ENCODE peak calls at places on chromosomes 6 and 20, in five cellular contexts. I is H1, V is HepG2, F is K562, U is GM12878. Y is an unnamed sample.

GRCh38 chr6:28281288-28282064 is at the start of gene PGBD1:
- DNase-seq in I (peak; percentile 92), V (peak; percentile 67), U (no peak), F (peak; percentile 76), Y (peak; percentile 92)

GRCh38 chr6:83341765-83342164 is 89.1 kb downstream of the ME1 start:
- DNase-seq in V (peak; percentile 0), I (no peak), F (no peak), U (no peak), Y (no peak)

GRCh38 chr20:3051385-3052019 is 5.7 kb downstream of the MRPS26 start:
- DNase-seq in I (no peak), V (no peak), F (no peak), U (no peak), Y (no peak)

GRCh38 chr6:37904590-37904989 is 85.1 kb downstream of the ZFAND3 start:
- DNase-seq in U (no peak), F (no peak), I (no peak), V (no peak), Y (no peak)

GRCh38 chr6:124881898-124882579 is 80.2 kb upstream of the RNF217 start:
- DNase-seq in V (no peak), U (no peak), I (no peak), F (no peak), Y (no peak)

GRCh38 chr6:159916752-159917151 is 26.0 kb downstream of the MAS1 start:
- DNase-seq in I (no peak), U (no peak), V (no peak), F (no peak), Y (peak; percentile 23)

GRCh38 chr20:8020314-8021079 is 936 bp upstream of the TMX4 start:
- DNase-seq in I (no peak), F (no peak), U (peak; percentile 85), V (peak; percentile 23), Y (no peak)

GRCh38 chr20:44074252-44075151 is 112.5 kb downstream of the JPH2 start:
- DNase-seq in V (no peak), F (no peak), I (peak; percentile 33), U (no peak), Y (peak; percentile 86)

GRCh38 chr20:62258499-62259293 is 20.4 kb downstream of the OSBPL2 start:
- DNase-seq in I (no peak), V (no peak), F (no peak), U (no peak), Y (no peak)

GRCh38 chr6:68233623-68234022 is 401.5 kb upstream of the ADGRB3 start:
- DNase-seq in F (no peak), U (no peak), I (no peak), V (no peak), Y (no peak)

GRCh38 chr6:149062653-149063348 is 254.7 kb upstream of the TAB2 start:
- DNase-seq in U (no peak), V (no peak), F (no peak), I (no peak), Y (no peak)

GRCh38 chr6:34360556-34360955 is 31.9 kb downstream of the NUDT3 start:
- DNase-seq in I (no peak), U (no peak), F (no peak), V (no peak), Y (no peak)

GRCh38 chr6:103183831-103184411 is 1675.8 kb downstream of the HACE1 start:
- DNase-seq in F (no peak), U (no peak), I (peak; percentile 49), V (no peak), Y (no peak)

DNA sequence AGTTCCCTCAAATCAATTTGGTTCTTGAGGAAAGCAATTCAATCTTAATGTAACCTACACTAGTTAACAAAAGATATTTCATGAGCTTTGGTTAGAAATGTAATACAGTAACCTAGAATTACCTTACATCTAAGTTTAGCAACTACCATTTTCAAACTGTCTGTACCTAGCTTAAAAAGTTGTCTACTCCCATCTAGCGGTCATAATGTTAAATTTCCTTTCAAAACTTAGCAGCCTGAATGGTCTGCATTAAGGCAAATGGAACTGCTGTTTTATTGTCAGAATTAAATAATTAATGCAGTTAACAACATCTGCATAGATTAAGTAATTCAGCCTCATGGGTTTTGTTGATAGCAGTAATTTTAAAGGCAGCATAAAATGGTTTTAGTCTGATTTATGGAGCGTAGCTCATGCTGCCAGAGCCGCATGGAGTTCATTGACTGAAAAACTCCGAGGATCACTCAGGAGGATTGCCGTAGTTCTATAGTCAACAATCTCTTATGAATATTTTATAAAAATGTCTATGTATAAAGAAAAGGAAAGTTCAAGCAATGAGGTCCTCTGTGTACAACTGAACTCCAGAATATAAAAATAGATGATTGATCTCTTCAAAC is 485.4 kb upstream of the MANEA start:
- DNase-seq in V (peak; percentile 41), F (no peak), I (no peak), U (no peak), Y (peak; percentile 21)
- TF ChIP-seq USF2 in V (no peak), F (no peak), I (no peak), U (no peak), Y (no peak)

GRCh38 chr6:138128096-138128495 is 20.9 kb upstream of the PERP start:
- DNase-seq in V (no peak), U (no peak), F (no peak), I (no peak), Y (no peak)

GRCh38 chr6:138124096-138124495 is 16.9 kb upstream of the PERP start:
- DNase-seq in V (no peak), U (no peak), I (no peak), F (no peak), Y (no peak)

DNA sequence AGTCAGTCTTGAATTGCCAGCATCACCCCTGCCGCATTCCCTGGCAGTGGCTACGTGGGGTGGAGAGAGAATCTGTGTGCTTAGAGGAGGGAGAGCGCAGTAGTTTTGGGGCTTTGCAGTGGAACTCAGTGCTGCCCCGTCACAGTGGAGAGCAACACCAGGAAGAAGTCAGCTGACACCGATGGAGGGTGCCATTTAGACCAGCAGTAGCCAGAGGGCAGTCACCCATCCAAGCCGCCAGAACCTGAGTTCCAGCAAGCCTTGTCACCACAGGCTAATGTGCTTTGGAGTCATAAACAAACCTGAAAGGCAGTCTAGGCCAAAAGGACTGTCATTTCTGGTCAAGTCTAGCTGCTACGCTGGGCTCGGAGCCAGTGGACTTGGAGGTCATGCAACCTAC is 22.0 kb upstream of the PERP start:
- DNase-seq in U (no peak), I (no peak), F (no peak), V (peak; percentile 27), Y (no peak)
- TF ChIP-seq TAF1 in U (no peak), I (no peak), F (no peak), V (no peak), Y (no peak)

DNA sequence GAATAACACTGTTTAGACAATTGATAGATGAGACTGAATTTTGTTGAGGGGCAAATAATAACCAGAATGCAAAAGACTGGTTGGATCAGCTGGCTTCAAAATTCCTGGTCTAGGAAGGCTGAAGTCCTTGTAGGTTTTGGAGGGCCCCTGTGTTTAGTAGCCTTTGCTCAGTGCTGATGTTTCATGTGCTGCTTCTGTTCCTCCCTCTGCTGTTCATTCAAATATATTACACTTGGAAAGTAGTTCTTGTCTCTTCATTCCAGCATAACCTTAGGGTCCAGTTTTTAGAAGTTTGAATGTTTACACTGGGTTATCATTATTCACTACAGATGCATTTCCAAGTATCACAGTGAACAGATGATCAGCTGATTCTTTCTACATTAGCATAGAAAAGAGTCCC is 72.5 kb downstream of the FLRT3 start:
- DNase-seq in I (no peak), U (no peak), F (no peak), V (peak; percentile 22), Y (peak; percentile 4)
- TF ChIP-seq SIN3A in I (no peak), U (no peak), F (no peak), V (no peak), Y (no peak)

DNA sequence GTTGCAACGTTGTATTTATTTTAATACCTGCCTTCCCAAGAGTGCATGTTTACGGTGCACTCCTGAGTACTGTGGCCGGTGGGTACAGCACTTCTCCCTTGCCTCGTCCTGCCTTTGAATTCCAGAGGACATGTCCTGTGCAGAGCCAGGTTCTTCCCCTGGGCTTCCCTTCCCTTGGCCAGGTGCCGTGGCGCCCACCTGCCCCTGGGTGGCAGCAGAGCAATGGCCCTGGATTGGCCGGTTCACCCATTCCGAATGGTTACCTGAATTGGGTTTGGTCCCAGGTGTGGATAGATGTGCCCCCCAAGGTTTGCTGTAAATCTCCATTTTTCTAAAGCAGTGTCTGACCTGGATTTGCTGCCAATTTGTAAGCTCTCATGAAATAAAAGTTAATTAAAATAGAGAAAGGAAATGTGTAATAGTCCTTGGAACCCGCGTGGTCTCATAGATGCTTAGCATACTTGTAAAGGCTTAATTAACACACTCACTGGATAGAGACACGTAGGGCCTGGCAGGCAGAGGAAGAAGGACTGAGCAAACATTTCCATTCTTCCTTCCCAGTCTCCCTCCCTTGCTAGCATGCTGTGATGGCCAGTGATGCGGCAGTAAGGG is 40.6 kb downstream of the DTD1 start:
- DNase-seq in V (peak; percentile 24), I (peak; percentile 88), U (no peak), F (peak; percentile 11), Y (peak; percentile 42)
- TF ChIP-seq USF2 in V (no peak), I (no peak), U (no peak), F (no peak), Y (no peak)

GRCh38 chr20:53220482-53221307 is 248.5 kb downstream of the TSHZ2 start:
- DNase-seq in F (no peak), V (no peak), I (no peak), U (no peak), Y (no peak)

GRCh38 chr20:53226788-53227187 is 254.6 kb downstream of the TSHZ2 start:
- DNase-seq in F (no peak), V (no peak), U (peak; percentile 28), I (no peak), Y (no peak)

GRCh38 chr20:53227523-53227922 is 255.4 kb downstream of the TSHZ2 start:
- DNase-seq in F (no peak), U (no peak), V (no peak), I (no peak), Y (peak; percentile 23)

GRCh38 chr20:53222932-53223331 is 250.8 kb downstream of the TSHZ2 start:
- DNase-seq in U (no peak), V (no peak), I (no peak), F (no peak), Y (no peak)

GRCh38 chr20:53224851-53225250 is 252.7 kb downstream of the TSHZ2 start:
- DNase-seq in I (no peak), F (no peak), U (no peak), V (no peak), Y (no peak)
- TF ChIP-seq TAF1 in I (no peak), F (no peak), U (no peak), V (no peak), Y (no peak)

DNA sequence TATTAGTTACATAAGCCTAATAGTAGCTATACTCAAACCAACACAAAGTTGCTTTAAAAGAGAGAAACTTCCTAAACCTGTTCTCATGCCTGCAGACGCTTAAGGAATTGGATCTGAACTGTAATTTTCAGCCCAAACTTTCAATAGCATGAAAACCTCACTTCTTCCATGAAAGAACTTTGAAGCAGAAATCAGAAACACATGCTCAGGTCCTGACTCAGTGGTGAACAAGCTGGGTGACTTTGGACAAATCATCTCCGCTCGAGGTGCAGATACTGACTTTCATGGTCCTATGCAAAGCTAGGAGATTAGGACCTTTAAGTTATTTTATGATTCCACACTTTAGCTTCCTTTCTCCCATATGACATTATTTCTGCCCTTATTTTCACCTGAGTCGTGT is 36.5 kb downstream of the NOX3 start:
- DNase-seq in I (no peak), V (no peak), U (no peak), F (no peak), Y (no peak)
- TF ChIP-seq SIN3A in I (no peak), V (no peak), U (no peak), F (no peak), Y (no peak)

DNA sequence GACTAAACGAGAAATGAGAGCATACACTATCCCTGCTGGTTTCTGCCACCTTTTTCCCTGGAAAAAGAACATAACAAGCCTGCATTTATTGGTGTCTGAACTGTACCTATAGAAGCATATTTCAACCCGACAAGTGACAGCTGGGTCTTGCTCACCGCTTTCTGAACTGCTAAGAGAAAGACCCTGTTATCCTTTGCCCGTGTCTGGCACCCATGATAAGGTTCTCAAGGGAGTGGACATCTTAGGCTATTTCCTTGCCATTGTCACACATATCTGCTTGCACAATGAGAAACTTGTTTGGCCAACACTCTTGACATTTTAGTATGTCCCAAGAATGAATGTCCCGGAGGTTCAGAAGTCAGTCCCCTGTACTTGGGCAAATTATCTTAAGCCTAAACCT is 19.3 kb downstream of the RIPOR2 start:
- DNase-seq in V (no peak), F (no peak), U (no peak), I (no peak), Y (no peak)
- TF ChIP-seq USF2 in V (no peak), F (no peak), U (no peak), I (no peak), Y (no peak)

Y was measured in SK-N-SH.